ENCODE peak calls at places on chromosomes 3 and 15, in four cellular contexts. S is HFFc6, J is GM12864, F is left lung. V is an unnamed sample.

GRCh38 chr15:89998923-89999675 is 2.0 kb upstream of the ZNF710 start:
- DNase-seq in F (no peak), J (no peak), S (no peak), V (no peak)

GRCh38 chr3:58358092-58358491 is 25.4 kb downstream of the PXK start:
- DNase-seq in F (no peak), S (no peak), J (no peak), V (no peak)

GRCh38 chr3:82087958-82088357 is 326.5 kb upstream of the GBE1 start:
- DNase-seq in S (peak; percentile 56), J (no peak), F (no peak), V (no peak)

GRCh38 chr15:40069178-40070165 is 30.5 kb upstream of the SRP14 start:
- DNase-seq in S (no peak), J (no peak), F (peak; percentile 92), V (no peak)

GRCh38 chr15:77824361-77824985 is 191.8 kb upstream of the LINGO1 start:
- DNase-seq in F (no peak), S (no peak), J (no peak), V (no peak)

GRCh38 chr3:64048631-64049061 is 25.4 kb upstream of the PSMD6 start:
- DNase-seq in S (peak; percentile 23), J (no peak), F (no peak), V (no peak)

GRCh38 chr3:195269375-195270078 is 1.4 kb downstream of the XXYLT1 start:
- DNase-seq in S (no peak), J (no peak), F (peak; percentile 34), V (no peak)

GRCh38 chr15:89469331-89470107 is 26.9 kb downstream of the RHCG start:
- DNase-seq in J (no peak), F (no peak), S (no peak), V (no peak)

GRCh38 chr3:143309622-143310190 is 190.1 kb downstream of the CHST2 start:
- DNase-seq in J (no peak), S (no peak), F (no peak), V (no peak)

GRCh38 chr15:98874773-98875172 is 132.8 kb downstream of the PGPEP1L start:
- DNase-seq in F (no peak), S (no peak), J (no peak), V (no peak)

GRCh38 chr15:98872777-98873176 is 134.8 kb downstream of the PGPEP1L start:
- DNase-seq in S (no peak), F (no peak), J (no peak), V (no peak)

GRCh38 chr15:98875309-98875708 is 132.3 kb downstream of the PGPEP1L start:
- DNase-seq in F (no peak), S (peak; percentile 13), J (no peak), V (no peak)

GRCh38 chr15:98874359-98874758 is 133.2 kb downstream of the PGPEP1L start:
- DNase-seq in F (no peak), J (no peak), S (no peak), V (no peak)

DNA sequence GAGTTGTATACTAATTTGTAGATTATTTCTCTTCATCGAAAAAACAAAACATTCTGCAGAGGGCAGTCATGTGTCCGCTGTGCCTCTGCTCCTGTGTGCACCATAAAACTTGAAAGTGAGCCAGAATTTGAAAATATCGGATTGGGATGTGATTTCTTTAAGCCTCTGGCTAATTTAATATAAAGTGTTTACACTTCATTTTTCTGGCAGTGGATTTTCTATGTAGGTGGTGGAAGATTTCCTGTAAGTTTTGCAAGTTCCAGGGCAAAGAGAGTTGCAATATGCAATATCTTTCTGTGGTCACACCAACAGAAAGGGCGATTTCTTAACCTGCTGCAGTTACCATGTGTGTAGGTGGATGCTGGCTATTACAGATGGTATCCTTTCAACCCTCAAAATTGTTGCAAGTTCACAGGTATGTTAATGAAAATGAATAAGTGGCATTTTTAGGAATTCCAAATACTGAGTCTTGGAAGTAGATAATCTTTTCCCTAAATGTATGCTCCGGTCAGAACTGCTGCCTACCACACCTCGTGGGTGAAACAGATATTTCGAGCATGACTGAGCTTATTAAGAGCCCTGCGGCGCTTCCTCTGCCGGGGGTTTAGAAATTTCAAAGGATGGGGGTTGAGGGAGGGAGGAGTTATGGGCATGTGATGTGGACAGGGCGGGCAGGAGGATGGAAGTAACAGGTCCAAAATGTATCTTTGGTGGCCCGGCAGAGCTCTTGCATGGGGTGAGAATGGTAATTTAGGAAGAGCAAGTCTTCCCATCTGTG is 134.0 kb downstream of the PGPEP1L start:
- DNase-seq in J (no peak), F (no peak), S (peak; percentile 87), V (no peak)
- TF ChIP-seq CTCF in J (no peak), F (no peak), S (peak; percentile 23), V (no peak)

GRCh38 chr3:111712294-111713180 is 117.4 kb upstream of the ZBED2 start:
- DNase-seq in S (no peak), J (no peak), F (peak; percentile 61), V (no peak)
- TF ChIP-seq CTCF in S (no peak), J (no peak), F (no peak), V (no peak)

DNA sequence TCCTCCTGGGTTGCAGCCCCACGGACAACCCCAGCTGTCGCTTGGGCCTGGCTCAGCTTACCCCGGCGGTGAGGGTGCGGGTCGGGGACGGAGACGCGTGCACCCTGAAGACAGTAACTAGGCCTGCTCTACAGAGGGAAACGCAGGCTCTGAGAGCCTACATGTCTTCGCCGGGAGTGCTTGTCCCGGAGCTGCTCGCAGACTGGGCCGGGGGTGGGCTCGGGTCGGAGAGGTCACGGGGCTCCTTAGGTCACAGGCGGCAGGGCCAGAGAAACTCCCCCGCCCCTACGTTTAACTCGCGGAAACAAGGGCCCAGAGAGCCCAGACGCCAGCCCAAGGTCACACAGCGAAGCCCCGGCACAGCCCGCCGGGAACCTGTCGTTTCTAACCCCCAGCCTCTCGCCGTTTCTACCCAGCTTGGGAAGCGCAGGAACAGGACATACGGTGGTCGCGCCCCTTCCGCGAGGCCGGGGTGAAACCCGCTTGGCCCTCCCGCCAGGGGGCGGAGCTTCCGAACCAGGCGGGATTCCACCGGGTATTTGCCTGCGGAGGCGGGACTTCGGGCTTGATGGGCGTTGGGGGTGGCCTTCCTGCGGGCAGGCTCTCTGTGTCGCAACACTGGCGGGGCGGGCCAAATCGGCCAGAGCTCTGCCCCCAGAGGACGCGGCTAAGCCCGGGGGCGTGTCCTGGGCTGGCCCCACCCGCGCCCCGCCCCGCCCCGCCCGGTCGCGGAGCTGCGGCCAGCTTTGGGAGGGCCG is at the start of gene HDAC11:
- DNase-seq in F (peak; percentile 100), S (peak; percentile 96), J (peak; percentile 79), V (peak; percentile 87)
- TF ChIP-seq CTCF in F (peak; percentile 32), S (peak; percentile 76), J (no peak), V (no peak)

DNA sequence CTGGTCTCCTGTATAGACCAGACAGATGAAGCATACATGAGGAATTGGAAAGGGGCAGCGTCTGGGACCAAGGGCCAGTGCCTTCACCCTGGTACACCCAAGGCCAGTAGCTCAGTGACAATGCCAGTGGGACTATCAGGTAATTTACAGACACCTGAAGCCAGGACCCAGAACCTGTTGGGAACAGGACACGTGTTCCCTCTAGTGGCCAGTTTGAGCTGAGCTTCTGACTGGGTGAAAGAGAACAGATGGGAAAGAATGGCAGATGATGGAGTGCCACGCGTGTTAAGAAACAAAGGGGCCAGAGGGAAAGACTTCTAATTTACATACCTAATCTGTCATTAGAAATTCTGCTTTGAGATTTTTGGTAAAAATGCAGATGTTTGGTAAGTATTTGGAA is 5.1 kb upstream of the SLC25A38 start:
- DNase-seq in J (no peak), F (no peak), S (peak; percentile 32), V (no peak)
- TF ChIP-seq CTCF in J (peak; percentile 94), F (peak; percentile 51), S (peak; percentile 84), V (no peak)

DNA sequence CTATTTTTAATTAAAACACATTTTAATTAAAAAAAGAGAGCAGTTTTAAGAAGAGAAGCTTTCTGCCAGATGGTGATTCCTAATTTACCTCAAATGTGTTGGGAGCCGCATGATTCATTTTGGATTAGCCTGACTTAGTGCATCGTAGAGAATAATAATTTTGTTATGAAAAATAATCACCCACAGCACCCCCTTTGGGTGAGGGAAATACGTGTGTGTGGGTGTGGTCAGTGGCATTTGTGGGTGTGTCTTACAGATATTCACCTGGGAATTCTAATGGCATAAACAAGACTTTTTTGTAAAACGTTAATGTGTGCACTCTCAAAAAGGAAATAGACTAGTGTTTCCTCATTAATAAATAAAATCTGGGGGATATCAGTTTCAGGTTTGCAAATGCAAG is 544.6 kb downstream of the MFSD1 start:
- DNase-seq in S (no peak), J (no peak), F (no peak), V (no peak)
- TF ChIP-seq CTCF in S (no peak), J (no peak), F (no peak), V (no peak)

GRCh38 chr3:46634856-46635255 is 22.5 kb downstream of the FAM240A start:
- DNase-seq in F (no peak), S (no peak), J (no peak), V (no peak)
- TF ChIP-seq CTCF in F (no peak), S (no peak), J (no peak), V (no peak)

GRCh38 chr3:186418601-186419238 is 56.7 kb upstream of the DGKG start:
- DNase-seq in F (no peak), J (no peak), S (no peak), V (no peak)
- TF ChIP-seq CTCF in F (no peak), J (no peak), S (no peak), V (no peak)

DNA sequence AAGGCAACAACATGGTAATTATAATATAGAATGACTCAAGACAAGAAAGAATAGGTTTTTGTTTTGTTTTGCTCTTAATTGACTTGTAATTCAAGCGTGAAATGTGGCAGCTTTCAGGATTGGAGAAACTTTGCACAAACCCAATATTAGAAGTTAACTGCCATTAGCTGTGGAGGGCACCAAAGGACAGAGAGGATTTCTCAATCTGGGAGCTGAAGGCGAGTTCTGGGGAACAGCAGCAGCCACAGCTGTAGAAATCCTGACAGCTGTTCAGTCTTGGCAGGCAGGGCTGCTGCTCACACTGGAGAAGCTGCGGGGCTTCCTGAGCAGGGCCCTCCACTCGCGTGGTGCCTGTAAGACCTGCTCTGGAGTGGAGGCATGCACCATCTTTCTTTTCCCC is 182.2 kb upstream of the IL12A start:
- DNase-seq in J (no peak), F (no peak), S (no peak), V (no peak)
- TF ChIP-seq CTCF in J (no peak), F (no peak), S (no peak), V (no peak)

GRCh38 chr3:171827385-171827784 is 15.8 kb upstream of the TMEM212 start:
- DNase-seq in F (no peak), J (no peak), S (no peak), V (no peak)

GRCh38 chr3:171831936-171832335 is 11.2 kb upstream of the TMEM212 start:
- DNase-seq in J (no peak), F (no peak), S (no peak), V (no peak)

GRCh38 chr3:171827836-171828458 is 15.2 kb upstream of the TMEM212 start:
- DNase-seq in S (no peak), J (no peak), F (no peak), V (no peak)

GRCh38 chr3:171828852-171829770 is 14.0 kb upstream of the TMEM212 start:
- DNase-seq in F (no peak), J (no peak), S (no peak), V (no peak)

DNA sequence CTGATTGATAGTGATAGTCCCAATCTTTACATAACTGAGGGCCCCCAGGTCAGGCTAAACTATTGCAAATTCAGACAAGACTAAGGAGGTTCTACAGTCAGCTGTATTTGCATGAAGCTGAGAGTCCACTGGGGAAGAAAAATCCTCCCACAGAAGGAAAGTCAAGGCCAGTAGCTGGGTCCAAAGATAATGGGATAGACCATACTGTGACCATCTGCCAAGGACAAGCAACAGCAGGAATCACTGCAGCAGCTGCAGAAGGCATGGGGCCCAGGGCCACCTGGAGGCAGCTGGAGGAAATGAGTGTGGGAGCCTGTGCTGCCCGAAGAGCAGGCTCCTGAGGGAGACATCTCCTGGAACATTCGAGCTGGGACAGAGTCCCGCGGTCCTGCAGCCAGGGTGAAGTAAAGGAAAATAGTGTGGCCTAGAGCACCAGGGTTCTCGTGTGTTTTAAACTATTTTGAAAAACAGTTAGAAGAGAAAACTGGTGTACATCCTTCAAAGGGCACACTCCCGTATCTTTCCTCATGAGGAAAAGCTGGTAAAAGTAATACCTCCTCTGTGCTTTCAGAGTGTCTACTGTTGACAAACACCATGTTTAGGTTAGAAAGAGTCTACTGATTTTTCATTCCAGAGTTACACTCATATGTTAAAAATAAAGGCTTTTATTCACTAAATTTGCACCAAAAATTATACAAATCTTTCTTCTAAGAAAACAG is 13.1 kb upstream of the TMEM212 start:
- DNase-seq in F (peak; percentile 84), S (peak; percentile 69), J (no peak), V (no peak)
- TF ChIP-seq CTCF in F (peak; percentile 66), S (peak; percentile 83), J (peak; percentile 55), V (no peak)

V was measured in omental fat pad.